ENCODE peak calls at places on chromosomes 3 and 15, in four cellular contexts. N, A, F and S are unnamed samples.

GRCh38 chr3:45795882-45796765 is at the start of gene SLC6A20:
- DNase-seq in N (no peak), A (no peak), F (no peak), S (no peak)

GRCh38 chr3:81395739-81396138 is 365.7 kb downstream of the GBE1 start:
- DNase-seq in A (peak), F (no peak), N (no peak), S (peak)

GRCh38 chr3:150172356-150172755 is 201.7 kb upstream of the PFN2 start:
- DNase-seq in A (no peak), F (no peak), N (no peak), S (no peak)

GRCh38 chr3:123447416-123447748 is 1.5 kb downstream of the ADCY5 start:
- DNase-seq in F (no peak), N (no peak), A (no peak), S (no peak)

GRCh38 chr3:167940241-167940640 is 155.5 kb downstream of the GOLIM4 start:
- DNase-seq in A (no peak), F (no peak), N (no peak), S (no peak)

GRCh38 chr15:77473328-77473727 is 52.6 kb downstream of the HMG20A start:
- DNase-seq in A (no peak), F (no peak), N (no peak), S (no peak)

GRCh38 chr3:62529230-62529629 is 155.9 kb upstream of the FEZF2 start:
- DNase-seq in A (peak), F (peak), N (no peak), S (peak)

GRCh38 chr3:72520205-72520604 is 328.0 kb downstream of the SHQ1 start:
- DNase-seq in F (no peak), A (no peak), N (no peak), S (no peak)

GRCh38 chr3:192816274-192816853 is 89.0 kb upstream of the FGF12 start:
- DNase-seq in A (peak), F (peak), N (peak), S (peak)
- TF ChIP-seq MYC in A (no peak), F (no peak), N (no peak), S (no peak)

GRCh38 chr15:72835289-72835890 is 51.8 kb upstream of the ADPGK start:
- DNase-seq in N (no peak), F (no peak), A (peak), S (peak)
- TF ChIP-seq MYC in N (no peak), F (no peak), A (no peak), S (no peak)

DNA sequence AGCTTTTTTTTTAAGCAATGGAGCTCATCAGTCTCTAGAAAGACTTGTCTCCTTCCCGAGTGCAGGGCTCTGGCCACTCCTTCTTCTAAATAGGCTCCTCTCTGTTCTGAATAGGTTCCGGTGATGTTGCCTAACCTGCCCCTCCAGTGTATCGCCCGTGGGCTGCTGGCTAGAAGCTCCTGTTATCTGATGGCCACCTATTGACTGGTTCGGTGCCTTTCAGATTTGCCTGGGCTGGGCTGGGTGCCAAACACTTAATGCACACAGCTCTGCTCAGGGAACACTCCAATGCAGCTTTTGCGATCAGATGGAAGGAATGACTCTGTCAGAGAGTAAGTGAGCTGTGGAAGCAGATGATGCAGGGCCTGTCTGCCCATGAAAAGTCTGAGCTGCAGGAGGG is 112.9 kb downstream of the CORO2B start:
- DNase-seq in N (no peak), A (peak), F (no peak), S (peak)
- TF ChIP-seq MYC in N (no peak), A (no peak), F (no peak), S (no peak)

GRCh38 chr3:16528111-16528510 is 14.6 kb upstream of the RFTN1 start:
- DNase-seq in A (no peak), F (no peak), N (no peak), S (no peak)

GRCh38 chr3:16523778-16524177 is 10.3 kb upstream of the RFTN1 start:
- DNase-seq in N (no peak), F (no peak), A (no peak), S (no peak)

GRCh38 chr3:16524196-16524595 is 10.7 kb upstream of the RFTN1 start:
- DNase-seq in N (no peak), A (no peak), F (no peak), S (no peak)

GRCh38 chr3:16529264-16529663 is 15.8 kb upstream of the RFTN1 start:
- DNase-seq in A (no peak), N (no peak), F (no peak), S (no peak)

DNA sequence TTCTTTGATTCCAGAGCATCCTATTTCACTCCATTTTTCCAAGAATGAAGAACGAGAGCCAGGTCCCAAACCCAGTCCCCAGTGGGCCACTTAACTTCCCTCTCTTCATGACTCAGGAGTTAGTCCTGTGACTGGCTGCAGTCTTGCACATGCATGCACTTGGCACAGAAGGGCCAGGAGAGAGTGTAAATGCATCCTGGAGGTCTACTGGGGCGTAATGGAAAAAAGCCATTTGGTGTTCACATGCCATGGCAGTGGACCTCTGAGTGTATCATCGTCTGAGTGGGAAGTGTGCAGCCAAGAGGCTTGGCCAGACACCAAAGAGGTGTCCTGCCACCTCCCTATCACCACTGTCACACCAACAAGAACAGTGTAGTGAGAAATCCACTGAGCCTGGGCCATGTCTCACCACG is 15.1 kb upstream of the RFTN1 start:
- DNase-seq in A (no peak), N (no peak), F (no peak), S (no peak)
- TF ChIP-seq MYC in A (no peak), N (no peak), F (no peak), S (no peak)

GRCh38 chr3:145692751-145693150 is 468.2 kb downstream of the PLOD2 start:
- DNase-seq in F (no peak), N (no peak), A (no peak), S (no peak)

GRCh38 chr3:145696011-145696410 is 465.0 kb downstream of the PLOD2 start:
- DNase-seq in F (no peak), N (no peak), A (no peak), S (no peak)

GRCh38 chr3:145704020-145704419 is 457.0 kb downstream of the PLOD2 start:
- DNase-seq in A (no peak), N (no peak), F (no peak), S (no peak)

GRCh38 chr3:145698749-145699148 is 462.2 kb downstream of the PLOD2 start:
- DNase-seq in A (no peak), N (no peak), F (no peak), S (no peak)

DNA sequence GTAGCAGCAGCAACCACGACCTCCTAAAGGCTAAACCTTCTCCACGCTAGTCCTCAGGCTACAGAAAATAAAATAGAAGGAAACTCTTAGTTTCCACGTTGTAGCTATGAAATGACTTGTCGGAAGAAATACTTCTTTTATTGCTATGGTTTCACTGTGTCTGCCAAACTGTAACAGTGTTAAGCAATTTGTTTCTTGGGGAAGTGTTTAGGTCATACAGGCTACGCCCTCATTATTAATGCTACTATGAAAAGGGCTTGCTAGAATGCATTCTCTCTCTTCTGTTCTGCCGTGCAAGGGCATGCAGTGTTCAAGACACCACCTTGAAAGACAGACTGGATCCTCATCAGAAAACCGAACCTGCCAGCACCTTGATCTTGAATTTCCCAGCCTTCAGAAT is 462.7 kb downstream of the PLOD2 start:
- DNase-seq in A (no peak), N (no peak), F (no peak), S (no peak)
- TF ChIP-seq MYC in A (no peak), N (no peak), F (no peak), S (no peak)

GRCh38 chr15:39622660-39623549 is 42.0 kb downstream of the THBS1 start:
- DNase-seq in F (no peak), A (no peak), N (no peak), S (no peak)

GRCh38 chr15:39623550-39623931 is 42.7 kb downstream of the THBS1 start:
- DNase-seq in A (no peak), N (no peak), F (no peak), S (no peak)

GRCh38 chr15:39625856-39626255 is 45.0 kb downstream of the THBS1 start:
- DNase-seq in F (no peak), N (no peak), A (no peak), S (no peak)

GRCh38 chr15:39625451-39625850 is 44.6 kb downstream of the THBS1 start:
- DNase-seq in F (no peak), N (no peak), A (no peak), S (no peak)

GRCh38 chr15:39624806-39625205 is 43.9 kb downstream of the THBS1 start:
- DNase-seq in F (no peak), N (no peak), A (peak), S (peak)
- TF ChIP-seq MYC in F (no peak), N (no peak), A (no peak), S (peak)

GRCh38 chr3:100160516-100160915 is 46.2 kb upstream of the FILIP1L start:
- DNase-seq in A (no peak), F (no peak), N (no peak), S (no peak)

GRCh38 chr3:100155590-100155989 is 41.3 kb upstream of the FILIP1L start:
- DNase-seq in A (no peak), F (no peak), N (no peak), S (no peak)

GRCh38 chr3:100158877-100159563 is 44.7 kb upstream of the FILIP1L start:
- DNase-seq in A (no peak), N (no peak), F (no peak), S (no peak)

GRCh38 chr3:100157617-100158016 is 43.3 kb upstream of the FILIP1L start:
- DNase-seq in N (no peak), F (peak), A (no peak), S (no peak)

DNA sequence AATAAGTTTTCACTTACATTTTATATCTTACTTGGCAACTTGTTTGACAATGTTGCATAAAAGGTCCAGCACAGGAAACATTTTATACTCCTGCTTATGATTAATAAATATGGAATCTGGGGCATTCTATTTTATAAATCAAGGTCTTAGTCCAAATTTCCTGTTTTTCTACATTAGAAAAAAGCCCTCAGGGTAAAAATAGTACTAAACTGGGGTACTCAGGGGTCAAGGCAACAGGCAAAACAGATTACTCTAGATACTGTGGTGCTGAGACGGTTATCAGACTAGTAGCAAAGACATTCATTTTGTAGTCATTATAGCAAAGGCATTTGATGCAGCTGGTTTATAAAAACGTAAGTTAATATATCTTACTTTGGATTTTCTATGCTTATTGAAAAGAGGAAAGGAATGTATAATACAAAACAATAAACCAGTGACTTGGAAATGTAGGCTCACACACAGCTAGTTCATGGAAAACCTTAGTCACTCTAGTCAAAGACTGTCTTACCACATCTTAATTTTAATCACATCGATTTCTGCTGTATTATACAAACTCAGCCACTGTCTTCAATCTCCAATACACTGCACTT is 45.4 kb upstream of the FILIP1L start:
- DNase-seq in F (no peak), A (no peak), N (no peak), S (no peak)
- TF ChIP-seq MYC in F (no peak), A (no peak), N (no peak), S (no peak)